ENCODE peak calls at places on chromosomes 7 and 10, in six cellular contexts. N is NCI-H1436, F is ascending aorta, J is SW 1271, Z is BE2C, T is T-helper 2 cell. I is an unnamed sample.
A peak's percentile ranks its signal among the peaks of the same experiment; 100 is the strongest.

GRCh38 chr7:137335814-137336213 is 7.7 kb downstream of the PTN start:
- DNase-seq in N (no peak), F (no peak), J (no peak), Z (no peak), T (no peak), I (no peak)

GRCh38 chr10:96413151-96413787 is 54.5 kb upstream of the OPALIN start:
- DNase-seq in N (no peak), F (no peak), J (no peak), Z (no peak), T (no peak), I (no peak)

GRCh38 chr7:74365320-74366022 is 76.3 kb downstream of the CLIP2 start:
- DNase-seq in N (peak; percentile 60), F (peak; percentile 72), J (no peak), Z (peak; percentile 97), T (no peak), I (peak; percentile 93)

GRCh38 chr7:86320886-86321285 is 322.8 kb upstream of the GRM3 start:
- DNase-seq in N (no peak), F (no peak), J (no peak), Z (no peak), T (no peak), I (no peak)

GRCh38 chr10:49446031-49446430 is 50.1 kb upstream of the DRGX start:
- DNase-seq in N (no peak), F (no peak), J (no peak), Z (no peak), T (no peak), I (no peak)

GRCh38 chr7:131371411-131371810 is 43.7 kb downstream of the MKLN1 start:
- DNase-seq in N (no peak), F (no peak), J (no peak), Z (no peak), T (no peak), I (no peak)

GRCh38 chr10:25226775-25227682 is 52.2 kb downstream of the GPR158 start:
- DNase-seq in N (peak; percentile 55), F (no peak), J (peak; percentile 1), Z (peak; percentile 33), T (no peak), I (peak; percentile 50)

GRCh38 chr10:94293344-94293743 is 69.4 kb downstream of the NOC3L start:
- DNase-seq in N (no peak), F (no peak), J (no peak), Z (no peak), T (no peak), I (no peak)

GRCh38 chr10:10914129-10914528 is 103.5 kb upstream of the CELF2 start:
- DNase-seq in N (no peak), F (no peak), J (no peak), Z (no peak), T (no peak), I (no peak)

GRCh38 chr10:113357688-113358306 is 195.1 kb upstream of the HABP2 start:
- DNase-seq in N (no peak), F (no peak), J (no peak), Z (no peak), T (no peak), I (peak; percentile 18)

GRCh38 chr10:103451091-103451801 is 924 bp downstream of the CALHM2 start:
- DNase-seq in N (no peak), F (peak; percentile 84), J (no peak), Z (peak; percentile 81), T (peak; percentile 43), I (no peak)

GRCh38 chr7:42574693-42575084 is 337.2 kb downstream of the C7orf25 start:
- DNase-seq in N (no peak), F (no peak), J (no peak), Z (no peak), T (no peak), I (peak; percentile 4)

GRCh38 chr10:49369216-49370162 is 26.4 kb downstream of the DRGX start:
- DNase-seq in N (no peak), F (no peak), J (no peak), Z (no peak), T (no peak), I (no peak)

GRCh38 chr10:404341-404740 is 269.1 kb downstream of the ZMYND11 start:
- DNase-seq in N (no peak), F (no peak), J (no peak), Z (no peak), T (no peak), I (no peak)

GRCh38 chr7:99729501-99730261 is 5.3 kb downstream of the CYP3A7 start:
- DNase-seq in N (no peak), F (no peak), J (no peak), Z (no peak), T (no peak), I (no peak)

GRCh38 chr10:63383141-63383540 is 82.6 kb downstream of the JMJD1C start:
- DNase-seq in N (no peak), F (no peak), J (no peak), Z (no peak), T (no peak), I (no peak)

GRCh38 chr7:41832936-41833335 is 130.0 kb upstream of the INHBA start:
- DNase-seq in N (no peak), F (no peak), J (no peak), Z (no peak), T (no peak), I (no peak)

GRCh38 chr7:119545118-119545517 is 727.9 kb upstream of the KCND2 start:
- DNase-seq in N (no peak), F (no peak), J (no peak), Z (no peak), T (no peak), I (no peak)

GRCh38 chr10:6211341-6212265 is 8.9 kb downstream of the PFKFB3 start:
- DNase-seq in N (no peak), F (peak; percentile 78), J (no peak), Z (peak; percentile 48), T (no peak), I (peak; percentile 66)

GRCh38 chr7:96004598-96004997 is 232.2 kb downstream of the DYNC1I1 start:
- DNase-seq in N (no peak), F (no peak), J (no peak), Z (no peak), T (no peak), I (peak; percentile 27)

GRCh38 chr7:25392571-25393338 is 164.5 kb upstream of the NPVF start:
- DNase-seq in N (no peak), F (no peak), J (no peak), Z (no peak), T (no peak), I (no peak)

GRCh38 chr7:155244675-155245074 is 53.0 kb upstream of the INSIG1 start:
- DNase-seq in N (no peak), F (no peak), J (no peak), Z (no peak), T (no peak), I (no peak)

GRCh38 chr7:33640732-33641131 is 264.6 kb upstream of the BMPER start:
- DNase-seq in N (no peak), F (no peak), J (no peak), Z (no peak), T (no peak), I (no peak)

GRCh38 chr10:61397175-61397986 is 55.8 kb downstream of the TMEM26 start:
- DNase-seq in N (no peak), F (no peak), J (no peak), Z (no peak), T (no peak), I (no peak)

GRCh38 chr10:43202657-43203490 is 64.0 kb downstream of the RASGEF1A start:
- DNase-seq in N (no peak), F (peak; percentile 59), J (no peak), Z (peak; percentile 18), T (peak; percentile 10), I (no peak)

I was measured in SK-N-DZ.